ENCODE peak calls at places on chromosomes 3 and 15, in six cellular contexts. F is IMR-90, E is H9, Z is mesenchymal stem cell, P is mesendoderm, G is H1. C is an unnamed sample.
A peak's percentile ranks its signal among the peaks of the same experiment; 100 is the strongest.

GRCh38 chr3:38349684-38350359 is 3.2 kb downstream of the XYLB start:
- DNase-seq in F (peak; percentile 37), E (no peak), Z (no peak), P (no peak), G (no peak), C (no peak)

GRCh38 chr15:38058596-38059075 is 124.2 kb downstream of the TMCO5A start:
- DNase-seq in F (peak; percentile 28), E (peak; percentile 31), Z (peak; percentile 57), P (no peak), G (no peak), C (no peak)

GRCh38 chr3:124780767-124781485 is 50.7 kb downstream of the UMPS start:
- DNase-seq in F (peak; percentile 58), E (no peak), Z (peak; percentile 97), P (peak; percentile 91), G (no peak), C (no peak)

GRCh38 chr15:25670025-25670554 is 193.0 kb downstream of the ATP10A start:
- DNase-seq in F (peak; percentile 76), E (peak; percentile 86), Z (peak; percentile 10), P (peak; percentile 95), G (peak; percentile 61), C (peak; percentile 62)

GRCh38 chr3:174329321-174329720 is 529.8 kb upstream of the NAALADL2 start:
- DNase-seq in F (peak; percentile 54), E (no peak), Z (no peak), P (no peak), G (no peak), C (no peak)

GRCh38 chr15:73800662-73801345 is 47.7 kb upstream of the INSYN1 start:
- DNase-seq in F (peak; percentile 87), E (no peak), Z (peak; percentile 83), P (no peak), G (no peak), C (no peak)

GRCh38 chr15:40217166-40217785 is 21.6 kb upstream of the PAK6 start:
- DNase-seq in F (peak; percentile 70), E (no peak), Z (peak; percentile 80), P (peak; percentile 84), G (no peak), C (peak; percentile 65)

GRCh38 chr15:69385831-69386230 is 28.3 kb upstream of the KIF23 start:
- DNase-seq in F (no peak), E (no peak), Z (no peak), P (no peak), G (no peak), C (no peak)

GRCh38 chr3:183160616-183161015 is 1.9 kb downstream of the LAMP3 start:
- DNase-seq in F (no peak), E (no peak), Z (no peak), P (no peak), G (no peak), C (no peak)

GRCh38 chr15:39115379-39116057 is 465.4 kb upstream of the THBS1 start:
- DNase-seq in F (no peak), E (no peak), Z (peak; percentile 28), P (no peak), G (no peak), C (no peak)

GRCh38 chr15:31435891-31436628 is 109.4 kb downstream of the KLF13 start:
- DNase-seq in F (no peak), E (no peak), Z (no peak), P (no peak), G (no peak), C (no peak)

GRCh38 chr3:60770532-60770931 is 480.7 kb downstream of the FHIT start:
- DNase-seq in F (no peak), E (no peak), Z (no peak), P (peak; percentile 73), G (no peak), C (no peak)

GRCh38 chr15:101579766-101580165 is 72.4 kb downstream of the TM2D3 start:
- DNase-seq in F (peak; percentile 26), E (no peak), Z (peak; percentile 25), P (no peak), G (no peak), C (no peak)

GRCh38 chr3:141071681-141072260 is 20.6 kb downstream of the SPSB4 start:
- DNase-seq in F (no peak), E (no peak), Z (no peak), P (no peak), G (no peak), C (no peak)

GRCh38 chr3:64187065-64187959 is 38.0 kb downstream of the PRICKLE2 start:
- DNase-seq in F (peak; percentile 99), E (no peak), Z (peak; percentile 98), P (no peak), G (no peak), C (no peak)

GRCh38 chr15:62739507-62739906 is 303.0 kb upstream of the TPM1 start:
- DNase-seq in F (peak; percentile 86), E (no peak), Z (peak; percentile 10), P (peak; percentile 81), G (no peak), C (no peak)

GRCh38 chr3:197423376-197423775 is 125.0 kb upstream of the DLG1 start:
- DNase-seq in F (no peak), E (no peak), Z (no peak), P (no peak), G (no peak), C (no peak)

DNA sequence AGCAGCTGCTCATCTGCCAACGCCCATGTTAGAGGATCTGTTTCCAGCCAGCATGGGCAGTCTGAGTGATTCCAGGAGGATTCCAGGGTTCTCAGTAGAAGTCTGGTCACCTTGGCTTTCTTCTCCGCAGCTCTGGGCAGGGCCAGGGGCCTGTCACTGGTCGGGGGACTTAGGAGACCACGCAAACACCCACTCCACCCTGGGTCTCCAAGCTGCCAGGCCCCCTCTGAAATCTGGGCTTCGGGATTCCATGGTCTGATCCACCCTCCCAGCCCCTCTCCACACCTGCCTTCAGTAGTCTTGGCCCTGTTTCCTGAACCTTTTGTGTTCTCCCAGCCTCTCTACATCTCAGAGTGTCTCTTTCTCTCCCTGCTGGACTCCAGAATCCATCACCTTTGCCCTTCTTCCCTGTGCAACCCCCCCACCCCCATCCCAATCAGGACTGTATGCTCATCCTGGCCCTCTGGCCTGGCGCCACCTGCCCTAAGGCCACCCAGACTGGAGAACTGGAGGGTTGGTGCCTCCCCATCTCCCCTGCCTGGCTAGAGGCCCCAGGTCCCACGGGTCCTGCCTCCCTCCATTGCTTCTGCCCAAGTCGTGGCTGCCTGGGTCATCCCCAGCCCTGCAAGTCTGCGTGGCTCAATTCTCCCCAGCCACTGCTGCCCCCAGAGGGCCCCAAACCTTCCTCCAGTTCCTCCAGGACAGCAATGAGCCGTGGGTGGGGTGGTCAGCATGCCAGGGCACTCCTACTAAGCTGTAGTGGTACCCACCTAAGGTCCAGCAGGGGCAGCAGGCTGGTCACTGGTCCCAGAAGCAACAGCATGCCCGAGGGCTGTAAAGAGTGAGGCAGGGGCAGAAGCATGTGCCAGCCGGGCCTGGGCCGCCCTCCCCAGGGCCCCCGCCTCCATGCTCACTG is 102.8 kb downstream of the TBC1D2B start:
- DNase-seq in F (no peak), E (no peak), Z (no peak), P (no peak), G (no peak), C (no peak)
- H2AK5ac ChIP-seq in F (no peak overlapping the region), E (no peak overlapping the region), Z (no peak overlapping the region), P (no peak overlapping the region), G (no peak overlapping the region), C (peak overlapping the region; percentile 37)

GRCh38 chr3:15345051-15345607 is 12.7 kb upstream of the SH3BP5 start:
- DNase-seq in F (no peak), E (no peak), Z (no peak), P (no peak), G (no peak), C (no peak)
- H2BK5ac ChIP-seq in F (no peak overlapping the region), E (no peak overlapping the region), Z (no peak overlapping the region), P (no peak overlapping the region), G (no peak overlapping the region), C (no peak overlapping the region)

GRCh38 chr3:126753191-126754160 is 49.4 kb downstream of the CHCHD6 start:
- DNase-seq in F (peak; percentile 63), E (no peak), Z (peak; percentile 76), P (peak; percentile 80), G (no peak), C (no peak)
- H2BK15ac ChIP-seq in F (peak overlapping the region; percentile 76), E (no peak overlapping the region), Z (no peak overlapping the region), P (no peak overlapping the region), G (peak overlapping the region; percentile 25), C (peak overlapping the region; percentile 86)

GRCh38 chr3:177816667-177817208 is 619.5 kb upstream of the TBL1XR1 start:
- DNase-seq in F (peak; percentile 59), E (no peak), Z (no peak), P (peak; percentile 36), G (no peak), C (no peak)
- H2AK5ac ChIP-seq in F (no peak overlapping the region), E (no peak overlapping the region), Z (no peak overlapping the region), P (no peak overlapping the region), G (no peak overlapping the region), C (no peak overlapping the region)

GRCh38 chr3:169579086-169579485 is 84.4 kb downstream of the MECOM start:
- DNase-seq in F (no peak), E (no peak), Z (no peak), P (no peak), G (no peak), C (peak; percentile 43)
- H2BK5ac ChIP-seq in F (no peak overlapping the region), E (no peak overlapping the region), Z (no peak overlapping the region), P (no peak overlapping the region), G (no peak overlapping the region), C (no peak overlapping the region)